ENCODE peak calls at places on chromosomes 4 and X, in seven cellular contexts. I is H4; X is LNCaP clone FGC; S is H54; U is endothelial cell; M is stimulated activated CD8-positive, alpha-beta memory T cell treated with anti-CD3 and anti-CD28 coated beads, Interleukin-4, amount 100 ng/mL, for 24 hours; Q is CD8-positive, alpha-beta memory T cell. D is an unnamed sample.
A peak's percentile ranks its signal among the peaks of the same experiment; 100 is the strongest.

GRCh38 chr4:111960241-111960667 is 185.0 kb upstream of the FAM241A start:
- DNase-seq in I (peak; percentile 27), X (no peak), S (no peak), U (no peak), M (no peak), Q (no peak), D (no peak)

GRCh38 chrX:40845331-40845911 is 110.1 kb upstream of the MED14 start:
- DNase-seq in I (peak; percentile 43), X (no peak), S (no peak), U (no peak), M (no peak), Q (no peak), D (no peak)

GRCh38 chrX:107000013-107000515 is at the start of gene MORC4:
- DNase-seq in I (peak; percentile 65), X (peak; percentile 76), S (peak; percentile 64), U (peak; percentile 56), M (peak; percentile 53), Q (peak; percentile 70), D (peak; percentile 37)

GRCh38 chrX:150525061-150525919 is 43.1 kb upstream of the MTM1 start:
- DNase-seq in I (no peak), X (no peak), S (no peak), U (no peak), M (no peak), Q (no peak), D (no peak)

GRCh38 chrX:40938418-40938817 is 146.8 kb upstream of the USP9X start:
- DNase-seq in I (peak; percentile 11), X (no peak), S (no peak), U (no peak), M (no peak), Q (no peak), D (no peak)

GRCh38 chr4:80221161-80221560 is 23.9 kb downstream of the PRDM8 start:
- DNase-seq in I (peak; percentile 13), X (no peak), S (no peak), U (no peak), M (no peak), Q (no peak), D (no peak)

GRCh38 chrX:136718091-136718490 is 62.6 kb downstream of the ARHGEF6 start:
- DNase-seq in I (no peak), X (no peak), S (no peak), U (no peak), M (no peak), Q (no peak), D (no peak)

GRCh38 chr4:139523076-139523475 is 32.9 kb downstream of the SETD7 start:
- DNase-seq in I (peak; percentile 54), X (peak; percentile 48), S (no peak), U (no peak), M (no peak), Q (no peak), D (no peak)

GRCh38 chr4:73137121-73137520 is 67.6 kb upstream of the COX18 start:
- DNase-seq in I (no peak), X (peak; percentile 51), S (no peak), U (no peak), M (no peak), Q (no peak), D (no peak)

GRCh38 chr4:108850407-108850709 is 87.5 kb upstream of the ETNPPL start:
- DNase-seq in I (no peak), X (no peak), S (no peak), U (no peak), M (no peak), Q (no peak), D (no peak)

GRCh38 chr4:18508801-18509200 is 487.2 kb upstream of the LCORL start:
- DNase-seq in I (no peak), X (no peak), S (no peak), U (no peak), M (no peak), Q (no peak), D (no peak)

GRCh38 chrX:150854856-150855255 is 43.6 kb downstream of the CD99L2 start:
- DNase-seq in I (no peak), X (no peak), S (no peak), U (no peak), M (no peak), Q (no peak), D (no peak)

GRCh38 chrX:154735695-154736393 is 15.0 kb downstream of the GAB3 start:
- DNase-seq in I (no peak), X (no peak), S (no peak), U (no peak), M (no peak), Q (no peak), D (no peak)

GRCh38 chrX:24314019-24314635 is at the start of gene SUPT20HL2:
- DNase-seq in I (no peak), X (no peak), S (no peak), U (no peak), M (no peak), Q (no peak), D (no peak)

GRCh38 chr4:1872918-1873269 is 1.7 kb downstream of the NSD2 start:
- DNase-seq in I (no peak), X (no peak), S (no peak), U (no peak), M (no peak), Q (no peak), D (no peak)

GRCh38 chrX:138908577-138908976 is 197.1 kb upstream of the FGF13 start:
- DNase-seq in I (no peak), X (no peak), S (no peak), U (no peak), M (no peak), Q (no peak), D (no peak)

GRCh38 chrX:153641575-153642312 is 5.3 kb upstream of the DUSP9 start:
- DNase-seq in I (no peak), X (no peak), S (no peak), U (no peak), M (no peak), Q (no peak), D (no peak)

GRCh38 chr4:24837296-24837695 is 41.9 kb downstream of the SOD3 start:
- DNase-seq in I (no peak), X (no peak), S (no peak), U (no peak), M (no peak), Q (no peak), D (no peak)

GRCh38 chr4:124343711-124344110 is 368.8 kb downstream of the ANKRD50 start:
- DNase-seq in I (no peak), X (no peak), S (no peak), U (no peak), M (no peak), Q (no peak), D (no peak)

GRCh38 chrX:71618303-71618721 is at the start of gene CXCR3:
- DNase-seq in I (no peak), X (no peak), S (no peak), U (no peak), M (peak; percentile 64), Q (peak; percentile 84), D (no peak)

GRCh38 chr4:166165829-166166420 is 292.9 kb downstream of the TLL1 start:
- DNase-seq in I (peak; percentile 80), X (peak; percentile 56), S (peak; percentile 4), U (peak; percentile 40), M (no peak), Q (no peak), D (peak; percentile 74)

GRCh38 chrX:11414091-11414490 is 120.9 kb downstream of the AMELX start:
- DNase-seq in I (no peak), X (no peak), S (no peak), U (no peak), M (no peak), Q (no peak), D (no peak)

GRCh38 chr4:41400296-41400695 is 137.7 kb upstream of the LIMCH1 start:
- DNase-seq in I (no peak), X (no peak), S (no peak), U (no peak), M (no peak), Q (no peak), D (no peak)

GRCh38 chr4:159070742-159071141 is 32.1 kb upstream of the RAPGEF2 start:
- DNase-seq in I (peak; percentile 35), X (no peak), S (no peak), U (no peak), M (no peak), Q (no peak), D (no peak)

GRCh38 chr4:90030953-90031352 is 96.2 kb upstream of the CCSER1 start:
- DNase-seq in I (peak; percentile 31), X (no peak), S (no peak), U (no peak), M (no peak), Q (no peak), D (no peak)

GRCh38 chrX:7950865-7951264 is 23.7 kb upstream of the PNPLA4 start:
- DNase-seq in I (no peak), X (no peak), S (no peak), U (no peak), M (no peak), Q (no peak), D (no peak)

GRCh38 chrX:41350976-41351569 is 17.1 kb downstream of the DDX3X start:
- DNase-seq in I (no peak), X (no peak), S (no peak), U (no peak), M (no peak), Q (no peak), D (no peak)

GRCh38 chr4:84418032-84418709 is 80.9 kb downstream of the NKX6-1 start:
- DNase-seq in I (no peak), X (no peak), S (no peak), U (no peak), M (no peak), Q (no peak), D (no peak)

GRCh38 chrX:109485470-109486340 is 3.8 kb upstream of the GUCY2F start:
- DNase-seq in I (peak; percentile 50), X (no peak), S (no peak), U (peak; percentile 51), M (peak; percentile 40), Q (peak; percentile 59), D (peak; percentile 33)

GRCh38 chr4:122100508-122100907 is 51.6 kb upstream of the BLTP1 start:
- DNase-seq in I (no peak), X (no peak), S (no peak), U (no peak), M (no peak), Q (no peak), D (peak; percentile 11)

GRCh38 chr4:79210636-79211049 is 115.2 kb downstream of the NAA11 start:
- DNase-seq in I (no peak), X (no peak), S (no peak), U (no peak), M (no peak), Q (no peak), D (no peak)

GRCh38 chr4:80062527-80062926 is 10.5 kb downstream of the ANTXR2 start:
- DNase-seq in I (no peak), X (no peak), S (no peak), U (no peak), M (no peak), Q (no peak), D (no peak)

GRCh38 chr4:76990288-76991080 is 40.9 kb downstream of the SEPTIN11 start:
- DNase-seq in I (peak; percentile 46), X (no peak), S (no peak), U (no peak), M (no peak), Q (no peak), D (no peak)

GRCh38 chr4:101349346-101350064 is 2.2 kb upstream of the PPP3CA start:
- DNase-seq in I (peak; percentile 56), X (peak; percentile 92), S (no peak), U (no peak), M (no peak), Q (no peak), D (no peak)

GRCh38 chr4:76195326-76195725 is 18.3 kb downstream of the SCARB2 start:
- DNase-seq in I (no peak), X (no peak), S (no peak), U (no peak), M (no peak), Q (no peak), D (no peak)

GRCh38 chr4:3662516-3662915 is 103.7 kb upstream of the ADRA2C start:
- DNase-seq in I (no peak), X (no peak), S (no peak), U (no peak), M (no peak), Q (no peak), D (no peak)

GRCh38 chr4:41550308-41550707 is 12.4 kb downstream of the LIMCH1 start:
- DNase-seq in I (no peak), X (peak; percentile 85), S (no peak), U (no peak), M (no peak), Q (no peak), D (no peak)

GRCh38 chr4:176340871-176341685 is 21.3 kb downstream of the SPCS3 start:
- DNase-seq in I (peak; percentile 49), X (no peak), S (no peak), U (no peak), M (no peak), Q (no peak), D (peak; percentile 47)